ENCODE peak calls at places on chromosomes 12 and 14, in five cellular contexts. V is SK-N-SH, Q is HepG2, D is H1, P is K562. I is an unnamed sample.

GRCh38 chr12:30568453-30568852 is 127.2 kb downstream of the IPO8 start:
- DNase-seq in V (no peak), Q (no peak), D (no peak), P (no peak), I (no peak)

GRCh38 chr14:24310387-24310665 is 386 bp downstream of the LTB4R2 start:
- DNase-seq in V (no peak), Q (no peak), D (no peak), P (no peak), I (no peak)

GRCh38 chr12:116346222-116346621 is 68.7 kb upstream of the MED13L start:
- DNase-seq in V (peak), Q (peak), D (no peak), P (peak), I (no peak)

GRCh38 chr14:95647926-95648325 is 38.3 kb upstream of the TCL1B start:
- DNase-seq in V (no peak), Q (no peak), D (no peak), P (no peak), I (no peak)

GRCh38 chr14:54312166-54312801 is 84.5 kb upstream of the CDKN3 start:
- DNase-seq in V (no peak), Q (no peak), D (no peak), P (no peak), I (no peak)

GRCh38 chr12:121383601-121384019 is 16.3 kb upstream of the RNF34 start:
- DNase-seq in V (no peak), Q (no peak), D (no peak), P (no peak), I (no peak)

GRCh38 chr12:89932950-89933349 is 224.3 kb upstream of the ATP2B1 start:
- DNase-seq in V (no peak), Q (no peak), D (no peak), P (no peak), I (no peak)

GRCh38 chr12:6953417-6954315 is 2.5 kb downstream of the PTPN6 start:
- DNase-seq in V (peak), Q (no peak), D (no peak), P (no peak), I (peak)

GRCh38 chr12:82721726-82722125 is 35.0 kb downstream of the TMTC2 start:
- DNase-seq in V (no peak), Q (no peak), D (no peak), P (no peak), I (no peak)

GRCh38 chr14:94001501-94002396 is 4.6 kb downstream of the CCDC197 start:
- DNase-seq in V (peak), Q (peak), D (peak), P (peak), I (no peak)

DNA sequence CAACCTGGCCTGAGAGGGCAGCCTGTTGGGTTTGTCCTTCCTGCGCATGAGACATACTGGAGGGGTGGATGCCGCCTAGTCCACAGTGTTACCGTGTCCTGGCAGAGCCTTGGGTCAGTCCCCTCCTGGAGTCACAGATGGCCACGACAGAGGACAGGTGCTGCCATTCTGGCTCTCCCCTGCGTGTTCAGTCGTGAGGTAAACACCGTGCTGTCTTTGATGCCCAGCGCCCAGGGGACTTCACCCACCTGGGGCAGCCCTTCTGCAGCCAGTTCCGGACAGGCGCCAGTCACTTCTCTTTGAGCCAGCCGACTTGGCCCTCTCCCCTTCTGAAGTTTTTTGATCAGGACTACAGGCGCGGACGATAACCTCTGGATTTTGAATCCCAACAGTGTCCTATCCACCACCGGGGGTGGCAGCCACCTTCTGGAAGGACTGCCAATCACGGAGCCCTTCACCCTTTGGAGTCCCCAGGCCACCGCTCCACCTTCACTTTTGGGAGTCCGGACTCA is 933.0 kb downstream of the DIO2 start:
- DNase-seq in V (peak), Q (no peak), D (no peak), P (no peak), I (no peak)
- TF ChIP-seq YY1 in V (no peak), Q (no peak), D (no peak), P (no peak), I (no peak)

DNA sequence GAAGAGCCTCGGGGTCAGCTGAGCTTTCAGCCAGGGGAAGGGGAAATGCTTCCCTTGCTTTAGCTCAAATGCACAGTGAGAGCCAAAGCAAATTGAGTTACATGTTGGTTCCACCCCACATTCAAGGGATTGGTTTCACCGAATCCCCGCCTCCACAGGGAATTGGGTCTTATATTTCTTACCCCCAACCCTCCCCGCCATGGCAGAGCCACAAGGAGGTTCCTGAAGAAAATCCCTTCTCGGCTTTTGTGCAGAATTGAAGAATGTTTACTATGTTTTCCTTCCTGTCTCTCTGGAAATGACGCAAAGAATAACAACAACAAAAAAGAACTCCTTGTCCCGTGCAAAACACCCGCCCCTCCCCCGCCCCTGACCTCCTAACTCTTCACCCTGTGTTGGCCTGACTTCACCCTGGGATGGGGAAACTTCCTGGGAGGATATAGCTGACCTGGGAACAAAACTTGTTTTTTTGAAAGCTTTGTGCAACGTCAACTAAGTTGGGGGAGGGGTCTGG is 21.9 kb upstream of the CIPC start:
- DNase-seq in V (no peak), Q (peak), D (no peak), P (no peak), I (no peak)
- TF ChIP-seq USF2 in V (no peak), Q (no peak), D (no peak), P (no peak), I (no peak)

GRCh38 chr12:108614041-108614440 is 16.2 kb upstream of the TMEM119 start:
- DNase-seq in V (no peak), Q (no peak), D (no peak), P (no peak), I (no peak)

GRCh38 chr12:108610856-108611605 is 13.1 kb upstream of the TMEM119 start:
- DNase-seq in V (no peak), Q (no peak), D (no peak), P (no peak), I (no peak)

GRCh38 chr12:108613548-108613947 is 15.7 kb upstream of the TMEM119 start:
- DNase-seq in V (no peak), Q (no peak), D (no peak), P (no peak), I (no peak)

GRCh38 chr12:108611884-108612415 is 14.1 kb upstream of the TMEM119 start:
- DNase-seq in V (peak), Q (peak), D (peak), P (peak), I (no peak)

GRCh38 chr12:108612788-108613282 is 15.0 kb upstream of the TMEM119 start:
- DNase-seq in V (no peak), Q (no peak), D (no peak), P (no peak), I (no peak)
- TF ChIP-seq YY1 in V (no peak), Q (no peak), D (peak), P (no peak), I (no peak)

DNA sequence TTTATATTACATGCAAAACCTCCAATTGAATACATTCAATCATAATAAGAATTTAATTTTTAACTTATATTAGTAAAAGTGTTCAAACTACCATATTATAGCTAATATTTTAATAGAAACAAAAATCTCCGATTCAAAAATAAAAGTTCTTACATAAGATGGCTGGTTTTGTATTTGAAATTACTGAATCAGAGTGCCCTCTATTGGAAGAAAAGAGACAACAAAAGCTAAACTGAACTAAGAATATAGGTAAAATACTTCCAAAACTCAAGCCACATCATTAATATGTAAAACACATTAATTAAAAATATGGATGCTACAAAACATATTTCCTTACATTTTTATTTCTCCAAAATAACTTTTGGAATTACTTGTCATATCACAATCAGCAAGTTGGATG is 120.3 kb downstream of the GARIN6 start:
- DNase-seq in V (no peak), Q (no peak), D (no peak), P (no peak), I (no peak)
- TF ChIP-seq USF2 in V (no peak), Q (no peak), D (no peak), P (no peak), I (no peak)

DNA sequence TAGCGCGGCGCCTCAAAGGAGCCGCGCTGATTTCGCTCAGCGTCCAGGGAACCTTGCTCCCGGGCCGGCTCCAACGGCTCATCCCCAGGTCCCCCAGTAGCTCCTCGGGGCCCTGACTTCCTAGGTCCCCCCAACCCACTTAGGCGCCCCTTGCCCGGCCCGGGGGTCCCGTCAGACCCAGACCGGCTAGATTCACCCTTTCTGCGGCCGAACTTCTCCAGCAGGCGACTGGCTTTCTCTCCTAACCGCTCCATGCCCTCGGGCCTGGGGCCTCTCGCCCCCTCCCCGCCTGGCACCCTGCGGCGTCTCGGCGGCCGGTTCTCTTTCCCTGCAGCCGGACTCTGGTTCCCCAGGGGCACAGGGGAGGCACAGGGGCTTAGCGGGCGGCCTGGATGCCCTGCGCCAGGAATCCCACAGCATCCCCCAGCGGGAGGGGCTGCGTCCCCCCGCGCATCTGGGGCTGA is 306 bp downstream of the AJUBA start:
- DNase-seq in V (no peak), Q (no peak), D (no peak), P (no peak), I (no peak)
- TF ChIP-seq YY1 in V (no peak), Q (no peak), D (no peak), P (no peak), I (no peak)

GRCh38 chr14:52069617-52070431 is 965 bp upstream of the NID2 start:
- DNase-seq in V (no peak), Q (no peak), D (no peak), P (no peak), I (no peak)
- TF ChIP-seq USF2 in V (no peak), Q (no peak), D (no peak), P (no peak), I (no peak)